ENCODE peak calls at places on chromosome 5, in ten cellular contexts. D is breast epithelium; A is NCI-H510A; I is NCI-H1105; P is stimulated activated CD8-positive, alpha-beta memory T cell treated with anti-CD3 and anti-CD28 coated beads, Interleukin-2, amount 100 ng/mL, for 1 hour; X is WTC11; T is NCI-H2029; V is cardiac muscle cell; G is HFFc6; R is neural progenitor cell. Y is an unnamed sample.

GRCh38 chr5:103414598-103414997 is 148.0 kb downstream of the NUDT12 start:
- DNase-seq in D (no peak), A (no peak), I (no peak), P (no peak), X (no peak), T (no peak), V (no peak), G (no peak), R (no peak), Y (no peak)

GRCh38 chr5:32410630-32411029 is 33.9 kb downstream of the ZFR start:
- DNase-seq in D (no peak), A (no peak), I (no peak), P (no peak), X (no peak), T (no peak), V (no peak), G (no peak), R (no peak), Y (no peak)

GRCh38 chr5:65163698-65164097 is 318.0 kb downstream of the ADAMTS6 start:
- DNase-seq in D (no peak), A (no peak), I (no peak), P (no peak), X (no peak), T (no peak), V (no peak), G (peak; percentile 67), R (no peak), Y (peak; percentile 34)

GRCh38 chr5:73280821-73281746 is 108.1 kb downstream of the TMEM174 start:
- DNase-seq in D (no peak), A (peak; percentile 34), I (peak; percentile 79), P (no peak), X (no peak), T (peak; percentile 89), V (peak; percentile 23), G (no peak), R (no peak), Y (no peak)

GRCh38 chr5:6676702-6677101 is 36.5 kb upstream of the TENT4A start:
- DNase-seq in D (no peak), A (no peak), I (no peak), P (no peak), X (no peak), T (no peak), V (no peak), G (peak; percentile 46), R (no peak), Y (no peak)

GRCh38 chr5:80275347-80275746 is 19.5 kb upstream of the SERINC5 start:
- DNase-seq in D (no peak), A (no peak), I (no peak), P (no peak), X (no peak), T (no peak), V (peak; percentile 54), G (no peak), R (peak; percentile 57), Y (no peak)

GRCh38 chr5:124365491-124365890 is 380.9 kb downstream of the ZNF608 start:
- DNase-seq in D (no peak), A (peak; percentile 81), I (peak; percentile 73), P (no peak), X (no peak), T (peak; percentile 75), V (no peak), G (no peak), R (peak; percentile 39), Y (no peak)

GRCh38 chr5:170482511-170482910 is 21.3 kb upstream of the KCNIP1 start:
- DNase-seq in D (no peak), A (no peak), I (no peak), P (no peak), X (no peak), T (no peak), V (no peak), G (no peak), R (no peak), Y (no peak)

GRCh38 chr5:11724947-11725346 is 179.3 kb downstream of the CTNND2 start:
- DNase-seq in D (no peak), A (no peak), I (no peak), P (no peak), X (no peak), T (no peak), V (no peak), G (no peak), R (no peak), Y (no peak)

GRCh38 chr5:76790632-76791290 is 28.1 kb upstream of the F2RL1 start:
- DNase-seq in D (no peak), A (no peak), I (no peak), P (no peak), X (no peak), T (no peak), V (no peak), G (peak; percentile 98), R (no peak), Y (peak; percentile 99)

GRCh38 chr5:173180331-173180730 is 36.0 kb downstream of the BNIP1 start:
- DNase-seq in D (no peak), A (no peak), I (no peak), P (no peak), X (no peak), T (no peak), V (no peak), G (no peak), R (no peak), Y (no peak)

GRCh38 chr5:911601-912000 is 18.9 kb downstream of the TRIP13 start:
- DNase-seq in D (no peak), A (no peak), I (no peak), P (no peak), X (no peak), T (no peak), V (no peak), G (peak; percentile 88), R (no peak), Y (no peak)

GRCh38 chr5:58462154-58462553 is 2.3 kb upstream of the PLK2 start:
- DNase-seq in D (no peak), A (no peak), I (no peak), P (no peak), X (no peak), T (no peak), V (no peak), G (no peak), R (no peak), Y (no peak)

GRCh38 chr5:122473941-122474340 is 161.9 kb downstream of the SNCAIP start:
- DNase-seq in D (no peak), A (no peak), I (no peak), P (no peak), X (no peak), T (no peak), V (no peak), G (no peak), R (no peak), Y (no peak)

GRCh38 chr5:10456583-10457562 is 15.2 kb downstream of the ROPN1L start:
- DNase-seq in D (no peak), A (no peak), I (no peak), P (no peak), X (no peak), T (no peak), V (no peak), G (peak; percentile 18), R (no peak), Y (no peak)

GRCh38 chr5:77847814-77848290 is 71.7 kb upstream of the TBCA start:
- DNase-seq in D (no peak), A (no peak), I (no peak), P (no peak), X (peak; percentile 74), T (no peak), V (no peak), G (no peak), R (peak; percentile 96), Y (no peak)

GRCh38 chr5:125041798-125042197 is 295.4 kb upstream of the ZNF608 start:
- DNase-seq in D (no peak), A (no peak), I (no peak), P (no peak), X (no peak), T (no peak), V (no peak), G (no peak), R (no peak), Y (no peak)

GRCh38 chr5:79346420-79346824 is 110.5 kb downstream of the JMY start:
- DNase-seq in D (no peak), A (no peak), I (no peak), P (no peak), X (no peak), T (no peak), V (no peak), G (peak; percentile 78), R (no peak), Y (peak; percentile 29)

GRCh38 chr5:124873189-124873588 is 126.8 kb upstream of the ZNF608 start:
- DNase-seq in D (no peak), A (no peak), I (no peak), P (no peak), X (no peak), T (peak; percentile 6), V (no peak), G (no peak), R (no peak), Y (no peak)

GRCh38 chr5:29122306-29122705 is 2071.2 kb upstream of the CDH6 start:
- DNase-seq in D (no peak), A (no peak), I (no peak), P (no peak), X (no peak), T (no peak), V (no peak), G (no peak), R (peak; percentile 14), Y (no peak)

GRCh38 chr5:178267245-178267644 is 34.6 kb upstream of the PHYKPL start:
- DNase-seq in D (no peak), A (no peak), I (no peak), P (no peak), X (no peak), T (no peak), V (no peak), G (no peak), R (no peak), Y (no peak)

GRCh38 chr5:139611703-139612584 is 36.2 kb upstream of the CXXC5 start:
- DNase-seq in D (no peak), A (no peak), I (no peak), P (no peak), X (no peak), T (no peak), V (no peak), G (no peak), R (no peak), Y (no peak)

GRCh38 chr5:16579142-16579541 is 37.7 kb downstream of the RETREG1 start:
- DNase-seq in D (no peak), A (no peak), I (no peak), P (no peak), X (no peak), T (peak; percentile 39), V (peak; percentile 43), G (no peak), R (peak; percentile 40), Y (no peak)

GRCh38 chr5:99037668-99038067 is 108.9 kb upstream of the CHD1 start:
- DNase-seq in D (no peak), A (no peak), I (no peak), P (peak; percentile 30), X (peak; percentile 15), T (peak; percentile 47), V (no peak), G (no peak), R (no peak), Y (no peak)

GRCh38 chr5:153632748-153633290 is 142.3 kb downstream of the GRIA1 start:
- DNase-seq in D (no peak), A (no peak), I (no peak), P (no peak), X (no peak), T (no peak), V (no peak), G (peak; percentile 30), R (no peak), Y (no peak)

GRCh38 chr5:101370240-101370639 is 467.2 kb upstream of the ST8SIA4 start:
- DNase-seq in D (no peak), A (no peak), I (no peak), P (no peak), X (no peak), T (no peak), V (peak; percentile 2), G (no peak), R (peak; percentile 4), Y (no peak)

GRCh38 chr5:170554566-170555267 is 50.9 kb downstream of the KCNIP1 start:
- DNase-seq in D (no peak), A (no peak), I (peak; percentile 70), P (no peak), X (no peak), T (no peak), V (no peak), G (no peak), R (no peak), Y (no peak)

GRCh38 chr5:169024426-169024825 is 276.5 kb downstream of the SLIT3 start:
- DNase-seq in D (no peak), A (no peak), I (no peak), P (no peak), X (no peak), T (no peak), V (no peak), G (no peak), R (no peak), Y (no peak)